ENCODE peak calls at places on chromosomes 11 and 22, in eight cellular contexts. One of them, this sample, is unnamed.

GRCh38 chr11:18699269-18699596 is 654 bp downstream of the TMEM86A start:
- DNase-seq in NCI-H460: no peak
- DNase-seq in ELF-1: no peak
- DNase-seq in neuronal stem cell: no peak
- DNase-seq in AG08396: no peak
- DNase-seq in SIG-M5: no peak
- DNase-seq in heart left ventricle: no peak
- DNase-seq in H54: no peak
- DNase-seq in this sample: no peak

GRCh38 chr11:133239530-133239929 is 292.8 kb downstream of the OPCML start:
- DNase-seq in NCI-H460: no peak
- DNase-seq in ELF-1: peak
- DNase-seq in neuronal stem cell: no peak
- DNase-seq in AG08396: no peak
- DNase-seq in SIG-M5: no peak
- DNase-seq in heart left ventricle: no peak
- DNase-seq in H54: no peak
- DNase-seq in this sample: no peak

GRCh38 chr11:105915036-105915435 is 107.0 kb downstream of the MSANTD4 start:
- DNase-seq in NCI-H460: no peak
- DNase-seq in ELF-1: peak
- DNase-seq in neuronal stem cell: peak
- DNase-seq in AG08396: no peak
- DNase-seq in SIG-M5: no peak
- DNase-seq in heart left ventricle: no peak
- DNase-seq in H54: no peak
- DNase-seq in this sample: no peak

GRCh38 chr22:42188808-42189447 is 58.3 kb upstream of the CYP2D6 start:
- DNase-seq in NCI-H460: no peak
- DNase-seq in ELF-1: no peak
- DNase-seq in neuronal stem cell: no peak
- DNase-seq in AG08396: no peak
- DNase-seq in SIG-M5: no peak
- DNase-seq in heart left ventricle: no peak
- DNase-seq in H54: peak
- DNase-seq in this sample: no peak

GRCh38 chr11:131737357-131737756 is 366.9 kb downstream of the NTM start:
- DNase-seq in NCI-H460: no peak
- DNase-seq in ELF-1: no peak
- DNase-seq in neuronal stem cell: no peak
- DNase-seq in AG08396: no peak
- DNase-seq in SIG-M5: no peak
- DNase-seq in heart left ventricle: no peak
- DNase-seq in H54: no peak
- DNase-seq in this sample: no peak

GRCh38 chr11:17929171-17929570 is 83.7 kb downstream of the SERGEF start:
- DNase-seq in NCI-H460: no peak
- DNase-seq in ELF-1: no peak
- DNase-seq in neuronal stem cell: no peak
- DNase-seq in AG08396: no peak
- DNase-seq in SIG-M5: no peak
- DNase-seq in heart left ventricle: no peak
- DNase-seq in H54: no peak
- DNase-seq in this sample: no peak

GRCh38 chr11:124674168-124674517 is 439 bp downstream of the SPA17 start:
- DNase-seq in NCI-H460: no peak
- DNase-seq in ELF-1: peak
- DNase-seq in neuronal stem cell: no peak
- DNase-seq in AG08396: no peak
- DNase-seq in SIG-M5: no peak
- DNase-seq in heart left ventricle: no peak
- DNase-seq in H54: no peak
- DNase-seq in this sample: no peak

GRCh38 chr11:127998421-127998820 is 588.9 kb downstream of the ETS1 start:
- DNase-seq in NCI-H460: no peak
- DNase-seq in ELF-1: no peak
- DNase-seq in neuronal stem cell: no peak
- DNase-seq in AG08396: no peak
- DNase-seq in SIG-M5: no peak
- DNase-seq in heart left ventricle: no peak
- DNase-seq in H54: no peak
- DNase-seq in this sample: no peak

GRCh38 chr22:42301072-42301741 is 30.8 kb upstream of the TCF20 start:
- DNase-seq in NCI-H460: no peak
- DNase-seq in ELF-1: no peak
- DNase-seq in neuronal stem cell: no peak
- DNase-seq in AG08396: no peak
- DNase-seq in SIG-M5: no peak
- DNase-seq in heart left ventricle: no peak
- DNase-seq in H54: no peak
- DNase-seq in this sample: no peak

GRCh38 chr11:100925935-100926334 is 203.7 kb downstream of the PGR start:
- DNase-seq in NCI-H460: peak
- DNase-seq in ELF-1: no peak
- DNase-seq in neuronal stem cell: no peak
- DNase-seq in AG08396: no peak
- DNase-seq in SIG-M5: no peak
- DNase-seq in heart left ventricle: no peak
- DNase-seq in H54: no peak
- DNase-seq in this sample: no peak

This sample was measured in DMS153.